ENCODE peak calls at places on chromosomes 7 and 10, in five cellular contexts. A is IMR-90, M is H9, J is H1, Z is neuronal stem cell. C is an unnamed sample.

GRCh38 chr10:86123304-86123703 is 243.3 kb downstream of the GRID1 start:
- DNase-seq in A (no peak), M (no peak), J (no peak), Z (no peak), C (no peak)

GRCh38 chr7:94395141-94396041 is 696 bp downstream of the COL1A2 start:
- DNase-seq in A (peak), M (peak), J (no peak), Z (peak), C (peak)

GRCh38 chr10:86018735-86019058 is 347.9 kb downstream of the GRID1 start:
- DNase-seq in A (no peak), M (no peak), J (no peak), Z (no peak), C (no peak)

GRCh38 chr7:6175642-6176041 is 96.8 kb downstream of the CYTH3 start:
- DNase-seq in A (peak), M (no peak), J (no peak), Z (no peak), C (peak)

GRCh38 chr7:137325927-137326326 is 17.6 kb downstream of the PTN start:
- DNase-seq in A (no peak), M (no peak), J (no peak), Z (no peak), C (no peak)

GRCh38 chr7:157673573-157673972 is 336.8 kb downstream of the DNAJB6 start:
- DNase-seq in A (no peak), M (peak), J (no peak), Z (no peak), C (no peak)

GRCh38 chr10:117747636-117748035 is 205.1 kb downstream of the EMX2 start:
- DNase-seq in A (no peak), M (no peak), J (no peak), Z (no peak), C (no peak)

GRCh38 chr10:69629897-69630650 is at the start of gene FAM241B:
- DNase-seq in A (peak), M (peak), J (no peak), Z (peak), C (peak)

GRCh38 chr7:17521437-17521836 is 223.0 kb downstream of the AHR start:
- DNase-seq in A (peak), M (no peak), J (no peak), Z (no peak), C (peak)

GRCh38 chr7:108181073-108181985 is 51.2 kb upstream of the LAMB4 start:
- DNase-seq in A (peak), M (peak), J (peak), Z (peak), C (peak)

GRCh38 chr7:151088856-151089699 is 2.8 kb downstream of the AGAP3 start:
- DNase-seq in A (peak), M (no peak), J (no peak), Z (peak), C (peak)

GRCh38 chr7:44801890-44802289 is 5.4 kb downstream of the PPIA start:
- DNase-seq in A (peak), M (no peak), J (no peak), Z (no peak), C (peak)

GRCh38 chr10:55500931-55501559 is 700.0 kb upstream of the PCDH15 start:
- DNase-seq in A (no peak), M (peak), J (peak), Z (peak), C (peak)

DNA sequence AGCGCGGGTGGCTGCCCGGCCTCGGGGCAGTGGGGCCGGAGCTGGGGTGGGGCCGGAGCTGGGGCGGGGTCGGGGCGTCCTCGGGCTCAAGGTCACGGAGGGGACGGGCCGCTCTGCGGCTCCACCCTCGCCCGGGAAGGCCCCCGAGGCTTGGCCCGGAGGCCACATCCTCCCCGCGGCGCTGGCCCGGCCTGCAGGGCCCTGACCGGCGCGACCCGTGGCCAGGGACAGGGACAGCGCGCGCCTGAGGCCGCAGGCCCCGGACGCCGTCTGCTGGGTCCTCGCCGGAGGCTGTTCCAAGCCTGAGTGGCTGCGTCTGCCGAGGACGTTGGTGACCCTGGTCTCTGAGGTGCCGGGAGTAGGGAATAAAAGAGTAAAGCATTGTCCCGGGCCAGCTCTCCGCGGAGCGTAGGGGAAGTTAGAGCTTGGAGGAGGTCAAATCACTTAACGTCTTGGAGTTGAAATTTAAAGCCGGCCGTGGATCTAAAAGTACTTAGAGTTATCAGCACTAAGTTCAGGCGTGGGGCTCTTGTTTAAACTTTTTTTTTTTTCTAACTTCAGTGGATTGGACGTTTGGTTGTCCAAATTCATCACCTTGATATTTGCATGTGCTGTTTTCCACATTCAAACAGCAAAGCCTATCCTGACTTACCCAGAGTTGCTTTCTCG is 551 bp downstream of the NIPSNAP2 start:
- DNase-seq in A (peak), M (peak), J (no peak), Z (peak), C (peak)
- H3K14ac ChIP-seq in A (peak), M (peak), J (no peak), Z (peak), C (peak)

GRCh38 chr10:132732518-132732917 is 53.4 kb downstream of the NKX6-2 start:
- DNase-seq in A (no peak), M (no peak), J (no peak), Z (no peak), C (no peak)

GRCh38 chr10:132735923-132736391 is 50.0 kb downstream of the NKX6-2 start:
- DNase-seq in A (no peak), M (no peak), J (no peak), Z (no peak), C (no peak)

GRCh38 chr10:132733926-132734325 is 52.0 kb downstream of the NKX6-2 start:
- DNase-seq in A (no peak), M (no peak), J (no peak), Z (no peak), C (no peak)

GRCh38 chr10:132737390-132738048 is 48.4 kb downstream of the NKX6-2 start:
- DNase-seq in A (no peak), M (no peak), J (no peak), Z (no peak), C (no peak)

GRCh38 chr10:132735341-132735775 is 50.6 kb downstream of the NKX6-2 start:
- DNase-seq in A (no peak), M (no peak), J (no peak), Z (no peak), C (no peak)
- H3K4me2 ChIP-seq in A (no peak), M (no peak), J (no peak), Z (no peak), C (no peak)

GRCh38 chr10:80894339-80894791 is 356.7 kb downstream of the SH2D4B start:
- DNase-seq in A (no peak), M (peak), J (peak), Z (no peak), C (no peak)
- H2AFZ ChIP-seq in A (no peak), M (no peak), J (no peak), Z (peak), C (no peak)

GRCh38 chr10:80460399-80461207 is 6.5 kb downstream of the TSPAN14 start:
- DNase-seq in A (peak), M (peak), J (no peak), Z (no peak), C (no peak)
- H3K14ac ChIP-seq in A (peak), M (peak), J (peak), Z (no peak), C (peak)

GRCh38 chr7:72334733-72335132 is 77.4 kb downstream of the CALN1 start:
- DNase-seq in A (no peak), M (no peak), J (no peak), Z (no peak), C (no peak)
- H3K4me2 ChIP-seq in A (no peak), M (no peak), J (peak), Z (no peak), C (no peak)

DNA sequence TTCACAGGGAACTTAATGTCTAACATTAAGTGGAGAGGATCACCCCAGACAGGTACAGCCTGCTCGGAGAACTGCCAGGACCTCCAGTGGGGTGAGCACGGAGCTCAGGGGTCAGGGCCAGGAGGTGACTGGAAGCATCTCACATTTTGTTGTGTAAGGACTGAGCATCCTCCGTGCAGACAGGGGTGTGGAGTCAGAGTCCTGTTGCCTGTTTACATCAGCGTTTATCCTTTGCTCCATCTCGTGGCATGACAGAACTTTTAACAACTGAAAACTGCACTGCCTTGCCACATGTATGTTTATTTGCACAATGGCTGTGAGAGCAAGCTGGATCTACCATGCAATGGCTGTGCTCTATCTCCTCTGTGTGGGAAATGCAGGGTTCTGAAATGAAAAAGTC is 175.4 kb upstream of the AKR1E2 start:
- DNase-seq in A (peak), M (no peak), J (no peak), Z (no peak), C (peak)
- H2AFZ ChIP-seq in A (peak), M (no peak), J (peak), Z (peak), C (no peak)

GRCh38 chr7:25624837-25625236 is 396.6 kb upstream of the NPVF start:
- DNase-seq in A (no peak), M (no peak), J (no peak), Z (no peak), C (peak)

GRCh38 chr7:25632616-25633015 is 404.3 kb upstream of the NPVF start:
- DNase-seq in A (no peak), M (no peak), J (no peak), Z (no peak), C (no peak)

GRCh38 chr7:25625316-25625715 is 397.0 kb upstream of the NPVF start:
- DNase-seq in A (no peak), M (no peak), J (no peak), Z (no peak), C (no peak)

GRCh38 chr7:25624001-25624400 is 395.7 kb upstream of the NPVF start:
- DNase-seq in A (no peak), M (no peak), J (no peak), Z (no peak), C (no peak)

DNA sequence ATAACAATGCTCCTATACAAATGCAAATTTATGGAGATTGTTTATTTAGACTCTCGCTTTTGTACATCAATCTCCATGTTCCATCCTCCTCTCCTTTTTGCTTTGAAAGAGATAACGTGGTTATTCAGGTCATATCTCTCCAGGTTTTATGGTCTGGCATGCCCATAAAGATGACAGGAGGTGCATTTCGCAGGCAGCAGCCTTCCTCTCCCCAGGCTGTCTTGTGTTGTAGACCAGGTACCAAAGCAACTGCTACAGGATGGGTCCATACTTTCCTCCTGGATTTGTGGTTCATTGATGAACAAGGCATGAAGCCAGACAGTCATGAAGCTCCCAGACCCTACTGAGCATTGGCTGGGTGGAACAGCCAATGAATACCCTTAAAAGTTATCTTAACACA is 400.2 kb upstream of the NPVF start:
- DNase-seq in A (no peak), M (no peak), J (no peak), Z (no peak), C (no peak)
- H3K14ac ChIP-seq in A (no peak), M (no peak), J (no peak), Z (no peak), C (no peak)